ENCODE peak calls at places on chromosomes 13 and 19, in four cellular contexts. P is GM12878, U is K562, X is HepG2. Q is an unnamed sample.

GRCh38 chr19:14516746-14517438 is 1.3 kb downstream of the DNAJB1 start:
- DNase-seq in P (no peak), U (no peak), X (no peak), Q (no peak)

GRCh38 chr13:111270765-111271164 is 49.7 kb upstream of the TEX29 start:
- DNase-seq in X (no peak), P (no peak), U (no peak), Q (no peak)

GRCh38 chr13:73169971-73170370 is 111.2 kb downstream of the KLF5 start:
- DNase-seq in U (no peak), P (no peak), X (no peak), Q (no peak)

GRCh38 chr19:11203194-11204075 is 6.1 kb upstream of the KANK2 start:
- DNase-seq in X (peak; percentile 35), U (peak; percentile 89), P (no peak), Q (no peak)

GRCh38 chr19:1825909-1826556 is 14.0 kb upstream of the ATP8B3 start:
- DNase-seq in X (peak; percentile 48), U (peak; percentile 91), P (no peak), Q (no peak)

GRCh38 chr19:40217027-40217810 is 965 bp downstream of the TTC9B start:
- DNase-seq in U (peak; percentile 73), P (no peak), X (no peak), Q (peak; percentile 69)

GRCh38 chr19:31351212-31352193 is 2.3 kb upstream of the TSHZ3 start:
- DNase-seq in P (no peak), U (no peak), X (no peak), Q (no peak)

GRCh38 chr13:85508683-85509329 is 290.4 kb downstream of the SLITRK6 start:
- DNase-seq in X (no peak), U (no peak), P (no peak), Q (no peak)

GRCh38 chr13:93256998-93257397 is 30.4 kb downstream of the GPC6 start:
- DNase-seq in P (no peak), X (no peak), U (no peak), Q (no peak)

GRCh38 chr19:10602330-10603083 is 15.4 kb upstream of the AP1M2 start:
- DNase-seq in P (no peak), U (peak; percentile 98), X (peak; percentile 31), Q (peak; percentile 26)

GRCh38 chr13:27972619-27972877 is 3.4 kb upstream of the CDX2 start:
- DNase-seq in U (no peak), X (no peak), P (no peak), Q (no peak)

GRCh38 chr19:43667524-43668405 is 2.2 kb downstream of the PLAUR start:
- DNase-seq in P (no peak), U (peak; percentile 59), X (no peak), Q (no peak)

GRCh38 chr13:95050800-95051620 is 250.2 kb downstream of the ABCC4 start:
- DNase-seq in U (no peak), P (no peak), X (no peak), Q (no peak)

GRCh38 chr19:13441810-13442512 is 64.3 kb downstream of the CACNA1A start:
- DNase-seq in P (no peak), U (peak; percentile 64), X (peak; percentile 35), Q (no peak)

GRCh38 chr19:9342610-9343304 is 18.8 kb downstream of the ZNF559 start:
- DNase-seq in U (no peak), P (no peak), X (no peak), Q (no peak)

GRCh38 chr13:95641961-95642621 is 2.4 kb downstream of the DZIP1 start:
- DNase-seq in P (no peak), X (peak; percentile 44), U (no peak), Q (no peak)

GRCh38 chr13:97627566-97627965 is 193.6 kb downstream of the RAP2A start:
- DNase-seq in U (peak; percentile 10), X (peak; percentile 50), P (no peak), Q (no peak)

GRCh38 chr13:76637651-76638111 is 248.5 kb downstream of the KCTD12 start:
- DNase-seq in U (no peak), P (no peak), X (no peak), Q (no peak)

GRCh38 chr19:51722492-51722891 is 1.3 kb downstream of the HAS1 start:
- DNase-seq in P (no peak), X (no peak), U (no peak), Q (no peak)

GRCh38 chr19:13963603-13964105 is 11.3 kb downstream of the DCAF15 start:
- DNase-seq in U (no peak), P (no peak), X (no peak), Q (no peak)

GRCh38 chr19:35165200-35166058 is 10.9 kb downstream of the FXYD5 start:
- DNase-seq in X (no peak), U (no peak), P (no peak), Q (no peak)

GRCh38 chr13:99103536-99103935 is 97.1 kb upstream of the UBAC2 start:
- DNase-seq in X (no peak), U (no peak), P (no peak), Q (no peak)

GRCh38 chr13:26604784-26605183 is 47.3 kb downstream of the WASF3 start:
- DNase-seq in U (no peak), P (no peak), X (no peak), Q (no peak)

GRCh38 chr19:11435833-11436313 is 438 bp downstream of the PRKCSH start:
- DNase-seq in P (no peak), U (peak; percentile 54), X (no peak), Q (no peak)

GRCh38 chr13:58960909-58961308 is 1202.8 kb downstream of the DIAPH3 start:
- DNase-seq in X (peak; percentile 9), P (no peak), U (no peak), Q (no peak)

GRCh38 chr13:103883698-103884097 is 817.5 kb upstream of the SLC10A2 start:
- DNase-seq in P (no peak), X (no peak), U (no peak), Q (no peak)

GRCh38 chr13:44273991-44274810 is 99.4 kb upstream of the SERP2 start:
- DNase-seq in X (no peak), U (no peak), P (no peak), Q (no peak)

GRCh38 chr19:50314724-50315700 is 14.2 kb downstream of the KCNC3 start:
- DNase-seq in U (no peak), X (no peak), P (no peak), Q (no peak)

GRCh38 chr13:38821753-38822551 is 135.1 kb downstream of the FREM2 start:
- DNase-seq in X (no peak), U (no peak), P (no peak), Q (no peak)

GRCh38 chr13:65188691-65189090 is 2041.4 kb downstream of the PCDH9 start:
- DNase-seq in U (no peak), X (no peak), P (no peak), Q (no peak)

GRCh38 chr13:76884167-76884566 is 2.0 kb downstream of the KCTD12 start:
- DNase-seq in U (no peak), X (no peak), P (no peak), Q (no peak)

GRCh38 chr19:31560771-31561080 is 211.5 kb upstream of the TSHZ3 start:
- DNase-seq in P (no peak), X (no peak), U (no peak), Q (no peak)

GRCh38 chr19:50565984-50566903 is 2.0 kb downstream of the LRRC4B start:
- DNase-seq in X (no peak), U (no peak), P (no peak), Q (no peak)

GRCh38 chr13:43127103-43127817 is 103.9 kb downstream of the DNAJC15 start:
- DNase-seq in U (no peak), X (no peak), P (no peak), Q (no peak)

GRCh38 chr19:45059258-45059965 is 16.9 kb downstream of the ZNF296 start:
- DNase-seq in X (peak; percentile 78), P (no peak), U (peak; percentile 80), Q (peak; percentile 62)

GRCh38 chr13:51583875-51584730 is at the start of gene WDFY2:
- DNase-seq in U (peak; percentile 93), P (peak; percentile 99), X (peak; percentile 99), Q (peak; percentile 99)
- TF ChIP-seq REST in U (no peak), P (no peak), X (no peak), Q (no peak)

DNA sequence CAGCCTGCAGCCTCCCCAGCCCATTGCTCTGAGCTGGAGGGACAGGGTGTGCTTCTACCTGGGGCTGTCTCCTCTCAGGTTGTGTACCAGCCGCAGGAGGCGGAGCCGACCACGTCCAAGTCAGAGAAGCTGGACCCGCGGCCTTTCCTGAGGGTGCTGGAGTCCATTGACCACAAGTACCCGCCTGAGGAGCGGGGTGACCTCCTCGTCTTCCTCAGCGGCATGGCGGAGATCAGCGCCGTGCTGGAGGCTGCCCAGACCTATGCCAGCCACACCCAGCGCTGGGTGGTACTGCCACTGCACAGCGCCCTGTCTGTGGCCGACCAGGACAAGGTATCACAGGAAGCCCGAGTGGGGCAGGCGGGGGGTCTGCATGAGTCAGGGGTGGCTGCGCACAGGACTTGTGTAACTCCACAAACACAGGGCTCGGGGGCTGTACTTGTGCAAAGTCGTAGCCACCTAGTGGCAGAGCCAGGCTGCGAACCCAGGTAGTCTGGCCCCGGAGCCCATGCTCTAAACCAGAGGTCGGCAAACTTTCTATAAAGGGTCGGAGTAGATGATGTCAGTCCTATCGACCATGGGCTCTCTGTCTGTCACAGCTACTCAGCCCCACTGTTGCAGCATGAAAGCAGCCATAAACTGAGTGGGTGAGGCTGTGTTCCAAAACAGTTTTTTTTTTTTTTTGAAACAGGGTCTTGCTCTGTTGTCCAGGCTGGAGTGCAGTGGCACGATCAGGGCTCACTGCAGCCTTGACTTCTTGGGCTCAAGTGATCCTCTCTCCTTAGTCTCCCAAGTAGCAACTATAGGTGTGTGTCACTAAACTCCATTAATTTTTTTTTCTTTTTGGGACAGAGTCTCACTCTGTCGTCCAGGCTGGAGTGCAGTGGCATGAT is 8.9 kb downstream of the DHX34 start:
- DNase-seq in U (no peak), X (peak; percentile 22), P (no peak), Q (no peak)
- TF ChIP-seq SRF in U (no peak), X (no peak), P (no peak), Q (no peak)

GRCh38 chr13:46142692-46143238 is 37.9 kb upstream of the CPB2 start:
- DNase-seq in X (peak; percentile 86), U (no peak), P (no peak), Q (no peak)
- TF ChIP-seq ZNF274 in X (no peak), U (no peak), P (no peak), Q (no peak)

GRCh38 chr19:7908078-7908699 is 4.5 kb downstream of the MAP2K7 start:
- DNase-seq in X (no peak), U (peak; percentile 50), P (no peak), Q (no peak)
- TF ChIP-seq REST in X (no peak), U (no peak), P (no peak), Q (no peak)

Q was measured in HCT116.